ENCODE peak calls at places on chromosomes 4 and X, in five cellular contexts. C is NCI-H524, D is cardiac fibroblast, V is IMR-90, M is amniotic stem cell. W is an unnamed sample.
A peak's percentile ranks its signal among the peaks of the same experiment; 100 is the strongest.

GRCh38 chr4:84697615-84698201 is 114.8 kb downstream of the CDS1 start:
- DNase-seq in C (no peak), D (peak; percentile 19), V (peak; percentile 26), M (no peak), W (no peak)

GRCh38 chr4:103075435-103075893 is 1.1 kb downstream of the SLC9B2 start:
- DNase-seq in C (no peak), D (peak; percentile 45), V (peak; percentile 26), M (no peak), W (peak; percentile 38)

GRCh38 chrX:80808854-80809493 is 703 bp downstream of the BRWD3 start:
- DNase-seq in C (no peak), D (peak; percentile 19), V (no peak), M (no peak), W (no peak)

GRCh38 chr4:174717788-174718187 is 111.3 kb downstream of the GLRA3 start:
- DNase-seq in C (no peak), D (no peak), V (no peak), M (no peak), W (no peak)

GRCh38 chr4:114613579-114613978 is 15.0 kb downstream of the UGT8 start:
- DNase-seq in C (no peak), D (no peak), V (no peak), M (no peak), W (no peak)

GRCh38 chrX:10548681-10549080 is 71.7 kb downstream of the MID1 start:
- DNase-seq in C (no peak), D (peak; percentile 4), V (no peak), M (no peak), W (no peak)

GRCh38 chr4:182286936-182287335 is 43.7 kb downstream of the TENM3 start:
- DNase-seq in C (no peak), D (no peak), V (no peak), M (no peak), W (no peak)

GRCh38 chr4:45663495-45664148 is 460.2 kb downstream of the GABRG1 start:
- DNase-seq in C (no peak), D (no peak), V (no peak), M (no peak), W (no peak)

GRCh38 chrX:134932528-134933217 is 58.1 kb upstream of the SMIM10 start:
- DNase-seq in C (no peak), D (peak; percentile 81), V (peak; percentile 74), M (peak; percentile 18), W (peak; percentile 53)

GRCh38 chr4:168710353-168710946 is 213.6 kb downstream of the PALLD start:
- DNase-seq in C (no peak), D (peak; percentile 86), V (peak; percentile 79), M (peak; percentile 45), W (peak; percentile 46)

GRCh38 chr4:38805530-38806145 is 1.0 kb upstream of the TLR1 start:
- DNase-seq in C (no peak), D (peak; percentile 62), V (no peak), M (no peak), W (peak; percentile 41)

GRCh38 chr4:109465065-109465464 is 31.4 kb downstream of the SEC24B start:
- DNase-seq in C (no peak), D (peak; percentile 58), V (no peak), M (no peak), W (peak; percentile 32)

GRCh38 chrX:38811515-38812239 is 10.4 kb downstream of the MID1IP1 start:
- DNase-seq in C (no peak), D (peak; percentile 39), V (no peak), M (no peak), W (no peak)

GRCh38 chrX:121641560-121641959 is 594.1 kb downstream of the GLUD2 start:
- DNase-seq in C (no peak), D (peak; percentile 44), V (peak; percentile 0), M (no peak), W (peak; percentile 7)

GRCh38 chr4:22522206-22522605 is 6.3 kb upstream of the ADGRA3 start:
- DNase-seq in C (no peak), D (no peak), V (peak; percentile 5), M (no peak), W (no peak)

GRCh38 chr4:123836919-123837605 is 440.5 kb downstream of the SPRY1 start:
- DNase-seq in C (no peak), D (peak; percentile 63), V (peak; percentile 46), M (no peak), W (no peak)

GRCh38 chr4:39865280-39865679 is 112.4 kb downstream of the PDS5A start:
- DNase-seq in C (no peak), D (no peak), V (no peak), M (no peak), W (no peak)

GRCh38 chr4:139609647-139610046 is 53.6 kb upstream of the SETD7 start:
- DNase-seq in C (no peak), D (peak; percentile 85), V (peak; percentile 83), M (no peak), W (peak; percentile 27)

GRCh38 chr4:185774815-185775684 is 36.9 kb downstream of the SORBS2 start:
- DNase-seq in C (no peak), D (peak; percentile 97), V (peak; percentile 74), M (peak; percentile 69), W (peak; percentile 88)

GRCh38 chr4:24800273-24800880 is 5.0 kb downstream of the SOD3 start:
- DNase-seq in C (no peak), D (no peak), V (no peak), M (no peak), W (peak; percentile 46)

GRCh38 chr4:128357286-128357685 is 69.7 kb upstream of the PGRMC2 start:
- DNase-seq in C (no peak), D (peak; percentile 69), V (no peak), M (no peak), W (no peak)

GRCh38 chrX:1190596-1191145 is 21.8 kb downstream of the CRLF2 start:
- DNase-seq in C (no peak), D (no peak), V (no peak), M (no peak), W (no peak)

GRCh38 chr4:119028296-119028695 is 107.3 kb upstream of the MYOZ2 start:
- DNase-seq in C (no peak), D (no peak), V (no peak), M (no peak), W (no peak)

GRCh38 chrX:94662665-94663064 is 988.7 kb downstream of the FAM133A start:
- DNase-seq in C (peak; percentile 36), D (no peak), V (no peak), M (no peak), W (no peak)

GRCh38 chr4:139152249-139152648 is 24.8 kb downstream of the ELF2 start:
- DNase-seq in C (no peak), D (no peak), V (no peak), M (no peak), W (no peak)

GRCh38 chrX:46574337-46574940 is 874 bp downstream of the CHST7 start:
- DNase-seq in C (peak; percentile 20), D (peak; percentile 44), V (no peak), M (no peak), W (no peak)

GRCh38 chr4:5708171-5708828 is at the start of gene EVC2:
- DNase-seq in C (no peak), D (peak; percentile 56), V (peak; percentile 46), M (no peak), W (peak; percentile 89)

GRCh38 chrX:9542106-9542764 is 77.4 kb downstream of the TBL1X start:
- DNase-seq in C (no peak), D (no peak), V (no peak), M (no peak), W (no peak)

W was measured in AG20443.